ENCODE peak calls at places on chromosomes 3 and 15, in ten cellular contexts. One of them, this sample, is unnamed.

GRCh38 chr3:65473746-65474145 is 565.0 kb downstream of the MAGI1 start:
- DNase-seq in fibroblast of the conjunctiva: peak
- DNase-seq in posterior cingulate gyrus: no peak
- DNase-seq in HFF-Myc: no peak
- DNase-seq in mesenchymal stem cell: no peak
- DNase-seq in fibroblast of lung: peak
- DNase-seq in activated naive CD4-positive, alpha-beta T cell: no peak
- DNase-seq in AG04449: peak
- DNase-seq in left colon: no peak
- DNase-seq in H7: no peak
- DNase-seq in this sample: no peak

GRCh38 chr3:84724877-84725276 is 233.9 kb upstream of the CADM2 start:
- DNase-seq in HFF-Myc: no peak
- DNase-seq in posterior cingulate gyrus: peak
- DNase-seq in AG04449: no peak
- DNase-seq in mesenchymal stem cell: no peak
- DNase-seq in activated naive CD4-positive, alpha-beta T cell: no peak
- DNase-seq in fibroblast of lung: peak
- DNase-seq in fibroblast of the conjunctiva: peak
- DNase-seq in left colon: no peak
- DNase-seq in H7: no peak
- DNase-seq in this sample: no peak

GRCh38 chr3:197795200-197795599 is 4.1 kb downstream of the LRCH3 start:
- DNase-seq in H7: no peak
- DNase-seq in activated naive CD4-positive, alpha-beta T cell: no peak
- DNase-seq in left colon: no peak
- DNase-seq in fibroblast of lung: peak
- DNase-seq in posterior cingulate gyrus: no peak
- DNase-seq in AG04449: no peak
- DNase-seq in fibroblast of the conjunctiva: peak
- DNase-seq in mesenchymal stem cell: peak
- DNase-seq in HFF-Myc: no peak
- DNase-seq in this sample: peak

GRCh38 chr3:64392001-64392400 is 166.7 kb upstream of the PRICKLE2 start:
- DNase-seq in fibroblast of lung: peak
- DNase-seq in HFF-Myc: no peak
- DNase-seq in fibroblast of the conjunctiva: no peak
- DNase-seq in left colon: no peak
- DNase-seq in AG04449: no peak
- DNase-seq in mesenchymal stem cell: peak
- DNase-seq in posterior cingulate gyrus: no peak
- DNase-seq in H7: no peak
- DNase-seq in activated naive CD4-positive, alpha-beta T cell: no peak
- DNase-seq in this sample: no peak

GRCh38 chr15:82139823-82140268 is 94.0 kb upstream of the MEX3B start:
- DNase-seq in posterior cingulate gyrus: no peak
- DNase-seq in HFF-Myc: no peak
- DNase-seq in H7: peak
- DNase-seq in left colon: no peak
- DNase-seq in AG04449: no peak
- DNase-seq in mesenchymal stem cell: peak
- DNase-seq in activated naive CD4-positive, alpha-beta T cell: no peak
- DNase-seq in fibroblast of the conjunctiva: peak
- DNase-seq in fibroblast of lung: peak
- DNase-seq in this sample: no peak

GRCh38 chr3:155658669-155659068 is 86.2 kb downstream of the PLCH1 start:
- DNase-seq in H7: no peak
- DNase-seq in left colon: peak
- DNase-seq in HFF-Myc: no peak
- DNase-seq in mesenchymal stem cell: no peak
- DNase-seq in AG04449: no peak
- DNase-seq in posterior cingulate gyrus: no peak
- DNase-seq in fibroblast of the conjunctiva: no peak
- DNase-seq in fibroblast of lung: no peak
- DNase-seq in activated naive CD4-positive, alpha-beta T cell: no peak
- DNase-seq in this sample: no peak

GRCh38 chr3:65107174-65107573 is 419.4 kb upstream of the ADAMTS9 start:
- DNase-seq in posterior cingulate gyrus: no peak
- DNase-seq in fibroblast of the conjunctiva: no peak
- DNase-seq in left colon: no peak
- DNase-seq in H7: no peak
- DNase-seq in mesenchymal stem cell: peak
- DNase-seq in fibroblast of lung: peak
- DNase-seq in activated naive CD4-positive, alpha-beta T cell: no peak
- DNase-seq in AG04449: no peak
- DNase-seq in HFF-Myc: no peak
- DNase-seq in this sample: no peak

GRCh38 chr15:34119291-34119690 is 17.4 kb downstream of the PGBD4 start:
- DNase-seq in posterior cingulate gyrus: no peak
- DNase-seq in fibroblast of the conjunctiva: no peak
- DNase-seq in HFF-Myc: peak
- DNase-seq in left colon: no peak
- DNase-seq in H7: no peak
- DNase-seq in fibroblast of lung: peak
- DNase-seq in activated naive CD4-positive, alpha-beta T cell: no peak
- DNase-seq in AG04449: no peak
- DNase-seq in mesenchymal stem cell: peak
- DNase-seq in this sample: no peak

GRCh38 chr3:129690406-129690805 is 83.9 kb upstream of the PLXND1 start:
- DNase-seq in H7: peak
- DNase-seq in fibroblast of the conjunctiva: peak
- DNase-seq in left colon: no peak
- DNase-seq in activated naive CD4-positive, alpha-beta T cell: no peak
- DNase-seq in HFF-Myc: peak
- DNase-seq in posterior cingulate gyrus: no peak
- DNase-seq in mesenchymal stem cell: peak
- DNase-seq in fibroblast of lung: peak
- DNase-seq in AG04449: peak
- DNase-seq in this sample: no peak

This sample was measured in AG09319.